ENCODE peak calls at places on chromosomes 6 and 20, in seven cellular contexts. One of them, this sample, is unnamed.

GRCh38 chr20:25389381-25389857 is 1.2 kb downstream of the ABHD12 start:
- DNase-seq in transverse colon: no peak
- DNase-seq in adrenal gland: no peak
- DNase-seq in astrocyte of the spinal cord: peak
- DNase-seq in AG04450: no peak
- DNase-seq in dorsolateral prefrontal cortex: no peak
- DNase-seq in brain microvascular endothelial cell: peak
- DNase-seq in this sample: no peak

GRCh38 chr6:80523531-80523970 is 417.1 kb downstream of the BCKDHB start:
- DNase-seq in dorsolateral prefrontal cortex: no peak
- DNase-seq in transverse colon: no peak
- DNase-seq in adrenal gland: peak
- DNase-seq in brain microvascular endothelial cell: no peak
- DNase-seq in AG04450: no peak
- DNase-seq in astrocyte of the spinal cord: peak
- DNase-seq in this sample: peak

GRCh38 chr6:140957334-140957733 is 1175.4 kb upstream of the GJE1 start:
- DNase-seq in AG04450: no peak
- DNase-seq in astrocyte of the spinal cord: no peak
- DNase-seq in adrenal gland: no peak
- DNase-seq in dorsolateral prefrontal cortex: no peak
- DNase-seq in brain microvascular endothelial cell: no peak
- DNase-seq in transverse colon: no peak
- DNase-seq in this sample: no peak

GRCh38 chr20:17895641-17896246 is 72.8 kb downstream of the SNX5 start:
- DNase-seq in brain microvascular endothelial cell: peak
- DNase-seq in transverse colon: peak
- DNase-seq in adrenal gland: peak
- DNase-seq in astrocyte of the spinal cord: peak
- DNase-seq in dorsolateral prefrontal cortex: peak
- DNase-seq in AG04450: no peak
- DNase-seq in this sample: no peak

GRCh38 chr6:79413562-79414002 is 123.6 kb downstream of the LCA5 start:
- DNase-seq in adrenal gland: no peak
- DNase-seq in dorsolateral prefrontal cortex: no peak
- DNase-seq in transverse colon: no peak
- DNase-seq in AG04450: peak
- DNase-seq in brain microvascular endothelial cell: peak
- DNase-seq in astrocyte of the spinal cord: peak
- DNase-seq in this sample: no peak

GRCh38 chr6:108250240-108250866 is 10.5 kb downstream of the SNX3 start:
- DNase-seq in AG04450: no peak
- DNase-seq in adrenal gland: no peak
- DNase-seq in transverse colon: no peak
- DNase-seq in dorsolateral prefrontal cortex: no peak
- DNase-seq in astrocyte of the spinal cord: peak
- DNase-seq in brain microvascular endothelial cell: peak
- DNase-seq in this sample: no peak

GRCh38 chr6:161024364-161024920 is 32.9 kb downstream of the MAP3K4 start:
- DNase-seq in brain microvascular endothelial cell: no peak
- DNase-seq in dorsolateral prefrontal cortex: no peak
- DNase-seq in transverse colon: no peak
- DNase-seq in AG04450: no peak
- DNase-seq in astrocyte of the spinal cord: no peak
- DNase-seq in adrenal gland: no peak
- DNase-seq in this sample: no peak

GRCh38 chr6:105587349-105588115 is 184.7 kb upstream of the PREP start:
- DNase-seq in adrenal gland: no peak
- DNase-seq in AG04450: no peak
- DNase-seq in transverse colon: no peak
- DNase-seq in brain microvascular endothelial cell: peak
- DNase-seq in astrocyte of the spinal cord: no peak
- DNase-seq in dorsolateral prefrontal cortex: no peak
- DNase-seq in this sample: no peak

GRCh38 chr6:42962096-42962495 is 1.5 kb downstream of the GNMT start:
- DNase-seq in adrenal gland: no peak
- DNase-seq in brain microvascular endothelial cell: no peak
- DNase-seq in AG04450: no peak
- DNase-seq in astrocyte of the spinal cord: no peak
- DNase-seq in transverse colon: no peak
- DNase-seq in dorsolateral prefrontal cortex: no peak
- DNase-seq in this sample: no peak

GRCh38 chr6:56255370-56255769 is 8.0 kb upstream of the COL21A1 start:
- DNase-seq in transverse colon: no peak
- DNase-seq in astrocyte of the spinal cord: peak
- DNase-seq in adrenal gland: no peak
- DNase-seq in AG04450: no peak
- DNase-seq in brain microvascular endothelial cell: no peak
- DNase-seq in dorsolateral prefrontal cortex: no peak
- DNase-seq in this sample: no peak

GRCh38 chr6:2033544-2033943 is 211.9 kb downstream of the GMDS start:
- DNase-seq in astrocyte of the spinal cord: no peak
- DNase-seq in transverse colon: no peak
- DNase-seq in AG04450: no peak
- DNase-seq in dorsolateral prefrontal cortex: no peak
- DNase-seq in brain microvascular endothelial cell: no peak
- DNase-seq in adrenal gland: no peak
- DNase-seq in this sample: no peak

GRCh38 chr6:166197361-166197760 is 29.7 kb upstream of the TBXT start:
- DNase-seq in brain microvascular endothelial cell: no peak
- DNase-seq in dorsolateral prefrontal cortex: no peak
- DNase-seq in adrenal gland: no peak
- DNase-seq in transverse colon: no peak
- DNase-seq in AG04450: no peak
- DNase-seq in astrocyte of the spinal cord: no peak
- DNase-seq in this sample: no peak

GRCh38 chr6:54053893-54054391 is 57.3 kb upstream of the MLIP start:
- DNase-seq in brain microvascular endothelial cell: peak
- DNase-seq in AG04450: peak
- DNase-seq in transverse colon: peak
- DNase-seq in dorsolateral prefrontal cortex: no peak
- DNase-seq in adrenal gland: peak
- DNase-seq in astrocyte of the spinal cord: peak
- DNase-seq in this sample: no peak

GRCh38 chr6:34240329-34241248 is 3.9 kb downstream of the HMGA1 start:
- DNase-seq in adrenal gland: peak
- DNase-seq in dorsolateral prefrontal cortex: no peak
- DNase-seq in brain microvascular endothelial cell: no peak
- DNase-seq in astrocyte of the spinal cord: no peak
- DNase-seq in AG04450: no peak
- DNase-seq in transverse colon: no peak
- DNase-seq in this sample: no peak

GRCh38 chr6:143806282-143807102 is 36.6 kb upstream of the LTV1 start:
- DNase-seq in astrocyte of the spinal cord: peak
- DNase-seq in AG04450: peak
- DNase-seq in transverse colon: no peak
- DNase-seq in adrenal gland: peak
- DNase-seq in brain microvascular endothelial cell: peak
- DNase-seq in dorsolateral prefrontal cortex: no peak
- DNase-seq in this sample: no peak

GRCh38 chr20:62356143-62356947 is 10.8 kb downstream of the LAMA5 start:
- DNase-seq in dorsolateral prefrontal cortex: no peak
- DNase-seq in AG04450: no peak
- DNase-seq in astrocyte of the spinal cord: no peak
- DNase-seq in transverse colon: no peak
- DNase-seq in adrenal gland: peak
- DNase-seq in brain microvascular endothelial cell: no peak
- DNase-seq in this sample: peak

GRCh38 chr6:108116424-108116780 is 41.9 kb upstream of the OSTM1 start:
- DNase-seq in dorsolateral prefrontal cortex: no peak
- DNase-seq in adrenal gland: no peak
- DNase-seq in AG04450: no peak
- DNase-seq in astrocyte of the spinal cord: no peak
- DNase-seq in brain microvascular endothelial cell: no peak
- DNase-seq in transverse colon: no peak
- DNase-seq in this sample: no peak

GRCh38 chr6:34657307-34657978 is 39.1 kb downstream of the ILRUN start:
- DNase-seq in dorsolateral prefrontal cortex: no peak
- DNase-seq in astrocyte of the spinal cord: peak
- DNase-seq in transverse colon: peak
- DNase-seq in adrenal gland: peak
- DNase-seq in brain microvascular endothelial cell: peak
- DNase-seq in AG04450: peak
- DNase-seq in this sample: no peak

GRCh38 chr6:136641166-136641565 is 90.9 kb upstream of the MAP7 start:
- DNase-seq in transverse colon: no peak
- DNase-seq in dorsolateral prefrontal cortex: no peak
- DNase-seq in astrocyte of the spinal cord: no peak
- DNase-seq in AG04450: no peak
- DNase-seq in adrenal gland: no peak
- DNase-seq in brain microvascular endothelial cell: no peak
- DNase-seq in this sample: no peak

GRCh38 chr6:34027445-34027936 is 118.4 kb downstream of the GRM4 start:
- DNase-seq in adrenal gland: no peak
- DNase-seq in AG04450: no peak
- DNase-seq in brain microvascular endothelial cell: no peak
- DNase-seq in astrocyte of the spinal cord: no peak
- DNase-seq in dorsolateral prefrontal cortex: no peak
- DNase-seq in transverse colon: peak
- DNase-seq in this sample: peak

GRCh38 chr6:90790058-90790457 is 203.2 kb upstream of the MAP3K7 start:
- DNase-seq in dorsolateral prefrontal cortex: no peak
- DNase-seq in adrenal gland: no peak
- DNase-seq in astrocyte of the spinal cord: peak
- DNase-seq in AG04450: no peak
- DNase-seq in transverse colon: no peak
- DNase-seq in brain microvascular endothelial cell: no peak
- DNase-seq in this sample: peak

DNA sequence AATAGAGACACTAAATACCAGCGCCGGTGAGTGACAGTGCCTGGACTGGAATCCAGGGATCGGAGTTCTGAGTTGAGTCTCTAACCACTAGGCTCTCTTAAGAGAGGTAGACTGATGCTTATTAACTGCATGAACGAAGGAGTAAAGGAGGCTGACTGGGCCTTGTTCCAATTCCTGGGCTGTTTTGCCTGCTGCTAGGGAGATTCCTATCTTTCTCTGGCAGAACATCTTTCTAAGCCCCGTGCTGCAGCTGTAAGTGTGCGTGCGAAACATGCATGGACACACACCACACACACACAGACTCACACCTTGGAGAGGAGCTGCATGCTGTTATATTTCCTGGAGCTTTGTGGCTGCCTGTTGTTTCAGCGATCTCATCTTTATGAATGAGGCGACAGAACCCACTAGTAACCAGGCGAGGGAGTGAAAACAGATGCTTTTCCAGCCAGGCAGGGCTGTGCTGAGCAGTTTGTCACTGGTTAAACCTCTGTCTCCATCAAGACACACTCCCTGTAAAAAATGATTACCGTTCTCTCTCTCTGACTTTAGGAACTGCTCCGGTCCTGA is 157.3 kb upstream of the ZNF217 start:
- DNase-seq in astrocyte of the spinal cord: peak
- DNase-seq in AG04450: peak
- DNase-seq in transverse colon: peak
- DNase-seq in brain microvascular endothelial cell: peak
- DNase-seq in adrenal gland: no peak
- DNase-seq in dorsolateral prefrontal cortex: no peak
- DNase-seq in this sample: no peak
- TF ChIP-seq CTCF in astrocyte of the spinal cord: no peak
- TF ChIP-seq CTCF in AG04450: peak
- TF ChIP-seq CTCF in transverse colon: no peak
- TF ChIP-seq CTCF in brain microvascular endothelial cell: no peak
- TF ChIP-seq CTCF in adrenal gland: no peak
- TF ChIP-seq CTCF in dorsolateral prefrontal cortex: no peak
- TF ChIP-seq CTCF in this sample: no peak

DNA sequence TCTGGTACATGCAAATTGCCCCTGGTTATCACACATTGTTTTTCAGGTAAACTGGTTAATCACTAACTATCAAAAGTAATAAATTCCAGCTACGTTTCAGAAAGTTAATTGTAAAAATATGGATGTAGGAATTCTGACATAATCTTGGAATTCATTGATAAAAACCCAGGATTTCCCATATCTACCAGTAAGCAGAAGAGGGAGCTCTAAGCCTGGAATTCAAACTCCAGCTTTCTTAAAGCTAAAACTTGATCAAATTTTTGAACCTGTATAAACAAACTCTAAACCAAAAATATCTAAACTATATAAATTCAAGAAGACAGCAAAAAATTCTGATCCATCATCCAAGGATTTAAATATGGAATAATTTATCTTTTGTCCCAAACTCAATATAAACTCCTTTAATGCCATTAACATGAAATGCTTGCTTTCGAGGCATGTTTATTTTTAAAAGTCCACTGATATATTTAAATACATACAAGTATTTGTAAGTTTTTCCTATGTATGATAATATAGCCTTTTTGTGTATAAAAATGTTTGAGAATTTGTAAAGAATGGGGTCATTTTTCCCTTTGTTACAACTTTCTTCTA is 91.5 kb upstream of the RNF217 start:
- DNase-seq in transverse colon: no peak
- DNase-seq in astrocyte of the spinal cord: peak
- DNase-seq in dorsolateral prefrontal cortex: no peak
- DNase-seq in AG04450: peak
- DNase-seq in adrenal gland: no peak
- DNase-seq in brain microvascular endothelial cell: peak
- DNase-seq in this sample: no peak
- TF ChIP-seq CTCF in transverse colon: peak
- TF ChIP-seq CTCF in astrocyte of the spinal cord: peak
- TF ChIP-seq CTCF in dorsolateral prefrontal cortex: peak
- TF ChIP-seq CTCF in AG04450: peak
- TF ChIP-seq CTCF in adrenal gland: peak
- TF ChIP-seq CTCF in brain microvascular endothelial cell: peak
- TF ChIP-seq CTCF in this sample: peak

GRCh38 chr6:101845172-101845571 is 451.7 kb downstream of the GRIK2 start:
- DNase-seq in adrenal gland: no peak
- DNase-seq in astrocyte of the spinal cord: no peak
- DNase-seq in dorsolateral prefrontal cortex: no peak
- DNase-seq in brain microvascular endothelial cell: no peak
- DNase-seq in transverse colon: no peak
- DNase-seq in AG04450: no peak
- DNase-seq in this sample: no peak
- TF ChIP-seq CTCF in adrenal gland: no peak
- TF ChIP-seq CTCF in astrocyte of the spinal cord: no peak
- TF ChIP-seq CTCF in dorsolateral prefrontal cortex: no peak
- TF ChIP-seq CTCF in brain microvascular endothelial cell: no peak
- TF ChIP-seq CTCF in transverse colon: no peak
- TF ChIP-seq CTCF in AG04450: no peak
- TF ChIP-seq CTCF in this sample: no peak

DNA sequence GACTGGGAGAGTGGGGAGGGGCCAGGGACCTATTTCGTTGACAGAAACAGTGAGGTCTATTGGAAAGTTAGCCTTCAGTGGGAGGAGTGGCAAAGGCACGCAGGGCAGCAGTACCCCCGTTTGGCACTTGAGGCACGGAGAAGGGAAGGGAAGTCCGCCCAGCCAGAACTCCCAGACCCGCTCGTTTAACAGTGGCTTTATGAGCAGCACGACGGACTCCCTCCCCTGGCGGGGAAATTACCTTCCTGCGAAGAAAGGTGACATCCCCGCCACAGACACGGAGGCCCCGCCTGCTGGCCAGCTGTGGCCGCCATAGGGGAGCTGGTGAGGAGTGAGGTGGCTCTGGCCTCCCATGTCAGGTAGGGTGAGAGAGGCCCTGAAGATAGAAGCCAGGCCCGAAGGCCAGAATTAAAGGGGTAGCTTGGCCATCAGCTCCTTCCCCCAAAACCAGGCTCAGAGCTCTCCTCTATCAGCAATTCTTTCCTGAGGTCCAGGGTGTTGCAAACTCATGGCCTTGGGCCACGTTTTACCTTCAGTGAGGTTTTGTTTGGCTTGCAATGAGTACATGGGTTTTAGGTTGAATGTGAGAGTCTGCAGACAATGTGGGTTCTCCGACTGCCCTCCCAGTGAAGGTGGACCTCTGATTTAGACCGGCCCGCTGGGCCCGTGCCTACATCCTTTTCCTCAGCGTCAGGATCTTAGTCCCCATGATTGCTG is 123.7 kb downstream of the MRPL14 start:
- DNase-seq in transverse colon: no peak
- DNase-seq in astrocyte of the spinal cord: no peak
- DNase-seq in dorsolateral prefrontal cortex: no peak
- DNase-seq in adrenal gland: no peak
- DNase-seq in brain microvascular endothelial cell: no peak
- DNase-seq in AG04450: no peak
- DNase-seq in this sample: no peak
- TF ChIP-seq CTCF in transverse colon: no peak
- TF ChIP-seq CTCF in astrocyte of the spinal cord: no peak
- TF ChIP-seq CTCF in dorsolateral prefrontal cortex: no peak
- TF ChIP-seq CTCF in adrenal gland: no peak
- TF ChIP-seq CTCF in brain microvascular endothelial cell: no peak
- TF ChIP-seq CTCF in AG04450: no peak
- TF ChIP-seq CTCF in this sample: no peak